ENCODE peak calls at places on chromosome X, in four cellular contexts. One of them, this sample, is unnamed.
A peak's percentile ranks its signal among the peaks of the same experiment; 100 is the strongest.

GRCh38 chrX:120797201-120797938 is 78.3 kb downstream of the CT47B1 start:
- DNase-seq in heart left ventricle: no peak
- DNase-seq in central memory CD4-positive, alpha-beta T cell: no peak
- DNase-seq in sciatic nerve: no peak
- DNase-seq in this sample: no peak

GRCh38 chrX:122046226-122046625 is 998.8 kb downstream of the GLUD2 start:
- DNase-seq in heart left ventricle: no peak
- DNase-seq in sciatic nerve: no peak
- DNase-seq in central memory CD4-positive, alpha-beta T cell: no peak
- DNase-seq in this sample: no peak

GRCh38 chrX:6849711-6850415 is 297.6 kb upstream of the STS start:
- DNase-seq in heart left ventricle: no peak
- DNase-seq in central memory CD4-positive, alpha-beta T cell: no peak
- DNase-seq in sciatic nerve: no peak
- DNase-seq in this sample: no peak

GRCh38 chrX:119784747-119785446 is 6.5 kb downstream of the RPL39 start:
- DNase-seq in sciatic nerve: no peak
- DNase-seq in heart left ventricle: no peak
- DNase-seq in central memory CD4-positive, alpha-beta T cell: peak; percentile 42
- DNase-seq in this sample: no peak

GRCh38 chrX:139192386-139192961 is 338.1 kb upstream of the F9 start:
- DNase-seq in sciatic nerve: no peak
- DNase-seq in heart left ventricle: no peak
- DNase-seq in central memory CD4-positive, alpha-beta T cell: no peak
- DNase-seq in this sample: no peak

GRCh38 chrX:39601193-39602085 is 496.3 kb downstream of the BCOR start:
- DNase-seq in sciatic nerve: no peak
- DNase-seq in central memory CD4-positive, alpha-beta T cell: no peak
- DNase-seq in heart left ventricle: no peak
- DNase-seq in this sample: no peak

GRCh38 chrX:133337250-133337649 is 78.0 kb downstream of the GPC4 start:
- DNase-seq in sciatic nerve: no peak
- DNase-seq in central memory CD4-positive, alpha-beta T cell: no peak
- DNase-seq in heart left ventricle: no peak
- DNase-seq in this sample: no peak

GRCh38 chrX:69264134-69264533 is 98.9 kb upstream of the PJA1 start:
- DNase-seq in central memory CD4-positive, alpha-beta T cell: no peak
- DNase-seq in sciatic nerve: no peak
- DNase-seq in heart left ventricle: no peak
- DNase-seq in this sample: no peak

GRCh38 chrX:333611-334311 is 15.2 kb upstream of the GTPBP6 start:
- DNase-seq in heart left ventricle: no peak
- DNase-seq in sciatic nerve: no peak
- DNase-seq in central memory CD4-positive, alpha-beta T cell: no peak
- DNase-seq in this sample: no peak

GRCh38 chrX:84469226-84469625 is 33.0 kb downstream of the HDX start:
- DNase-seq in sciatic nerve: no peak
- DNase-seq in heart left ventricle: no peak
- DNase-seq in central memory CD4-positive, alpha-beta T cell: no peak
- DNase-seq in this sample: no peak

GRCh38 chrX:148457279-148457678 is 43.1 kb upstream of the AFF2 start:
- DNase-seq in heart left ventricle: no peak
- DNase-seq in sciatic nerve: no peak
- DNase-seq in central memory CD4-positive, alpha-beta T cell: no peak
- DNase-seq in this sample: no peak

GRCh38 chrX:38923451-38923969 is 122.3 kb downstream of the MID1IP1 start:
- DNase-seq in sciatic nerve: no peak
- DNase-seq in central memory CD4-positive, alpha-beta T cell: no peak
- DNase-seq in heart left ventricle: no peak
- DNase-seq in this sample: no peak

GRCh38 chrX:22800360-22800759 is 199.4 kb upstream of the DDX53 start:
- DNase-seq in sciatic nerve: no peak
- DNase-seq in heart left ventricle: peak; percentile 4
- DNase-seq in central memory CD4-positive, alpha-beta T cell: no peak
- DNase-seq in this sample: no peak

GRCh38 chrX:153804100-153804595 is 9.7 kb downstream of the SSR4 start:
- DNase-seq in sciatic nerve: no peak
- DNase-seq in heart left ventricle: no peak
- DNase-seq in central memory CD4-positive, alpha-beta T cell: no peak
- DNase-seq in this sample: no peak

GRCh38 chrX:154399527-154400368 is 1.6 kb downstream of the RPL10 start:
- DNase-seq in heart left ventricle: no peak
- DNase-seq in sciatic nerve: no peak
- DNase-seq in central memory CD4-positive, alpha-beta T cell: peak; percentile 45
- DNase-seq in this sample: no peak

GRCh38 chrX:68912113-68912980 is 83.5 kb downstream of the EFNB1 start:
- DNase-seq in sciatic nerve: no peak
- DNase-seq in heart left ventricle: no peak
- DNase-seq in central memory CD4-positive, alpha-beta T cell: no peak
- DNase-seq in this sample: no peak

GRCh38 chrX:30196322-30196721 is 19.0 kb upstream of the MAGEB2 start:
- DNase-seq in central memory CD4-positive, alpha-beta T cell: no peak
- DNase-seq in sciatic nerve: no peak
- DNase-seq in heart left ventricle: no peak
- DNase-seq in this sample: no peak

GRCh38 chrX:11427082-11428033 is 134.1 kb downstream of the AMELX start:
- DNase-seq in heart left ventricle: peak; percentile 37
- DNase-seq in sciatic nerve: peak; percentile 80
- DNase-seq in central memory CD4-positive, alpha-beta T cell: no peak
- DNase-seq in this sample: peak; percentile 76

GRCh38 chrX:64842492-64842891 is 133.8 kb downstream of the ZC4H2 start:
- DNase-seq in sciatic nerve: no peak
- DNase-seq in heart left ventricle: no peak
- DNase-seq in central memory CD4-positive, alpha-beta T cell: peak; percentile 6
- DNase-seq in this sample: no peak

GRCh38 chrX:149259241-149259640 is 245.9 kb downstream of the IDS start:
- DNase-seq in sciatic nerve: no peak
- DNase-seq in heart left ventricle: no peak
- DNase-seq in central memory CD4-positive, alpha-beta T cell: no peak
- DNase-seq in this sample: no peak

GRCh38 chrX:153767674-153768055 is 3.6 kb downstream of the PLXNB3 start:
- DNase-seq in sciatic nerve: peak; percentile 54
- DNase-seq in heart left ventricle: no peak
- DNase-seq in central memory CD4-positive, alpha-beta T cell: no peak
- DNase-seq in this sample: no peak

GRCh38 chrX:34884693-34885277 is 57.8 kb upstream of the FAM47B start:
- DNase-seq in heart left ventricle: no peak
- DNase-seq in central memory CD4-positive, alpha-beta T cell: no peak
- DNase-seq in sciatic nerve: no peak
- DNase-seq in this sample: no peak

GRCh38 chrX:109709129-109709631 is 23.9 kb downstream of the ACSL4 start:
- DNase-seq in sciatic nerve: no peak
- DNase-seq in central memory CD4-positive, alpha-beta T cell: no peak
- DNase-seq in heart left ventricle: no peak
- DNase-seq in this sample: no peak

GRCh38 chrX:119429471-119429870 is 30.3 kb downstream of the SLC25A43 start:
- DNase-seq in central memory CD4-positive, alpha-beta T cell: no peak
- DNase-seq in heart left ventricle: no peak
- DNase-seq in sciatic nerve: no peak
- DNase-seq in this sample: no peak

GRCh38 chrX:152637649-152638442 is at the start of gene GABRQ:
- DNase-seq in sciatic nerve: peak; percentile 66
- DNase-seq in central memory CD4-positive, alpha-beta T cell: no peak
- DNase-seq in heart left ventricle: peak; percentile 7
- DNase-seq in this sample: no peak